ENCODE peak calls at places on chromosomes 6 and 20, in nine cellular contexts. One of them, this sample, is unnamed.

GRCh38 chr6:25366785-25367657 is 87.8 kb downstream of the CARMIL1 start:
- DNase-seq in transverse colon: no peak
- DNase-seq in esophagus muscularis mucosa: peak; percentile 68
- DNase-seq in sigmoid colon: no peak
- DNase-seq in tibial nerve: no peak
- DNase-seq in stomach: no peak
- DNase-seq in A549: no peak
- DNase-seq in HepG2: no peak
- DNase-seq in ovary: no peak
- DNase-seq in this sample: no peak

GRCh38 chr6:2240961-2241360 is 4.4 kb downstream of the GMDS start:
- DNase-seq in A549: no peak
- DNase-seq in ovary: no peak
- DNase-seq in tibial nerve: no peak
- DNase-seq in esophagus muscularis mucosa: peak; percentile 53
- DNase-seq in stomach: no peak
- DNase-seq in HepG2: no peak
- DNase-seq in sigmoid colon: no peak
- DNase-seq in transverse colon: no peak
- DNase-seq in this sample: no peak

GRCh38 chr6:142605922-142606321 is 304.1 kb downstream of the ADGRG6 start:
- DNase-seq in ovary: no peak
- DNase-seq in esophagus muscularis mucosa: no peak
- DNase-seq in tibial nerve: no peak
- DNase-seq in stomach: no peak
- DNase-seq in HepG2: no peak
- DNase-seq in A549: no peak
- DNase-seq in transverse colon: no peak
- DNase-seq in sigmoid colon: no peak
- DNase-seq in this sample: no peak

GRCh38 chr20:1469306-1469905 is 2.8 kb upstream of the NSFL1C start:
- DNase-seq in HepG2: no peak
- DNase-seq in tibial nerve: no peak
- DNase-seq in stomach: no peak
- DNase-seq in ovary: no peak
- DNase-seq in transverse colon: no peak
- DNase-seq in A549: peak; percentile 51
- DNase-seq in esophagus muscularis mucosa: peak; percentile 24
- DNase-seq in sigmoid colon: no peak
- DNase-seq in this sample: no peak

GRCh38 chr6:15290067-15290641 is 44.3 kb downstream of the JARID2 start:
- DNase-seq in ovary: no peak
- DNase-seq in stomach: no peak
- DNase-seq in sigmoid colon: no peak
- DNase-seq in esophagus muscularis mucosa: no peak
- DNase-seq in A549: no peak
- DNase-seq in transverse colon: no peak
- DNase-seq in HepG2: no peak
- DNase-seq in tibial nerve: no peak
- DNase-seq in this sample: no peak

GRCh38 chr20:39462436-39462835 is 500.3 kb downstream of the DHX35 start:
- DNase-seq in stomach: no peak
- DNase-seq in tibial nerve: no peak
- DNase-seq in A549: no peak
- DNase-seq in ovary: no peak
- DNase-seq in HepG2: no peak
- DNase-seq in esophagus muscularis mucosa: no peak
- DNase-seq in sigmoid colon: no peak
- DNase-seq in transverse colon: no peak
- DNase-seq in this sample: no peak

GRCh38 chr20:641516-641913 is 11.5 kb downstream of the SRXN1 start:
- DNase-seq in transverse colon: no peak
- DNase-seq in stomach: no peak
- DNase-seq in sigmoid colon: no peak
- DNase-seq in ovary: no peak
- DNase-seq in HepG2: peak; percentile 85
- DNase-seq in tibial nerve: no peak
- DNase-seq in A549: peak; percentile 86
- DNase-seq in esophagus muscularis mucosa: no peak
- DNase-seq in this sample: no peak

GRCh38 chr6:156787569-156788492 is 10.7 kb downstream of the ARID1B start:
- DNase-seq in tibial nerve: no peak
- DNase-seq in transverse colon: no peak
- DNase-seq in ovary: no peak
- DNase-seq in sigmoid colon: no peak
- DNase-seq in esophagus muscularis mucosa: no peak
- DNase-seq in stomach: no peak
- DNase-seq in HepG2: no peak
- DNase-seq in A549: no peak
- DNase-seq in this sample: no peak

GRCh38 chr6:156017838-156018237 is 562.2 kb upstream of the NOX3 start:
- DNase-seq in ovary: no peak
- DNase-seq in A549: no peak
- DNase-seq in sigmoid colon: no peak
- DNase-seq in transverse colon: no peak
- DNase-seq in esophagus muscularis mucosa: no peak
- DNase-seq in tibial nerve: no peak
- DNase-seq in stomach: no peak
- DNase-seq in HepG2: no peak
- DNase-seq in this sample: no peak

GRCh38 chr6:150567823-150568383 is 31.8 kb upstream of the PLEKHG1 start:
- DNase-seq in tibial nerve: no peak
- DNase-seq in A549: no peak
- DNase-seq in ovary: no peak
- DNase-seq in transverse colon: no peak
- DNase-seq in HepG2: no peak
- DNase-seq in esophagus muscularis mucosa: no peak
- DNase-seq in sigmoid colon: no peak
- DNase-seq in stomach: no peak
- DNase-seq in this sample: no peak

GRCh38 chr6:163341224-163341623 is 73.3 kb upstream of the QKI start:
- DNase-seq in esophagus muscularis mucosa: no peak
- DNase-seq in transverse colon: no peak
- DNase-seq in ovary: no peak
- DNase-seq in sigmoid colon: no peak
- DNase-seq in stomach: no peak
- DNase-seq in tibial nerve: no peak
- DNase-seq in A549: no peak
- DNase-seq in HepG2: no peak
- DNase-seq in this sample: no peak

GRCh38 chr20:61560361-61560853 is 308.3 kb downstream of the CDH4 start:
- DNase-seq in ovary: no peak
- DNase-seq in A549: no peak
- DNase-seq in HepG2: no peak
- DNase-seq in esophagus muscularis mucosa: no peak
- DNase-seq in transverse colon: peak; percentile 11
- DNase-seq in sigmoid colon: no peak
- DNase-seq in tibial nerve: no peak
- DNase-seq in stomach: no peak
- DNase-seq in this sample: peak; percentile 49

GRCh38 chr20:35497780-35498189 is 31.7 kb downstream of the C20orf173 start:
- DNase-seq in sigmoid colon: peak; percentile 94
- DNase-seq in ovary: peak; percentile 80
- DNase-seq in tibial nerve: peak; percentile 46
- DNase-seq in HepG2: no peak
- DNase-seq in esophagus muscularis mucosa: peak; percentile 93
- DNase-seq in stomach: no peak
- DNase-seq in transverse colon: peak; percentile 23
- DNase-seq in A549: no peak
- DNase-seq in this sample: no peak

GRCh38 chr20:32777177-32777956 is 15.2 kb downstream of the DNMT3B start:
- DNase-seq in tibial nerve: no peak
- DNase-seq in sigmoid colon: no peak
- DNase-seq in stomach: peak; percentile 77
- DNase-seq in A549: no peak
- DNase-seq in ovary: no peak
- DNase-seq in transverse colon: no peak
- DNase-seq in esophagus muscularis mucosa: no peak
- DNase-seq in HepG2: peak; percentile 56
- DNase-seq in this sample: no peak

GRCh38 chr20:33373735-33374605 is 27.3 kb downstream of the CDK5RAP1 start:
- DNase-seq in ovary: no peak
- DNase-seq in esophagus muscularis mucosa: no peak
- DNase-seq in A549: peak; percentile 93
- DNase-seq in stomach: no peak
- DNase-seq in sigmoid colon: no peak
- DNase-seq in transverse colon: no peak
- DNase-seq in tibial nerve: no peak
- DNase-seq in HepG2: peak; percentile 99
- DNase-seq in this sample: no peak

DNA sequence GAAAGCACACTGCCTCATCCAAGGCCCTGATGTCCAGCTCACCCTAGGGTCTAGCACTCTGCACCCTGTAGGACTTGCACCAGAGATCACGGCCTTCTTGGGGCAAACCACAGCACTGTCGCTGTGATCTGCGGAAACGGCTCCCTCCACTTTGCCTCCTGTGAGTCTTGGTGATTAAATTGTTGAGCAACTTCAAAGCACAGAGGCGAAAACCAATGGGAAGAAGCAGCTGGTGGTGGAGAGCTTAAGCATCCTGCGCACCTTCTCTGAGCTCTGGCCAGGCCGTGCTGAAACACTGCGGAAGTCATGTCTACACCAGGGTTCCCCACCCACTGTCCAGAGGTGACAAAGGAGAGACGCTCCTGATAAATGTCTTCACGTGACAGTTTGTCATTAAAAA is 3.2 kb downstream of the RAMACL start:
- DNase-seq in A549: no peak
- DNase-seq in transverse colon: no peak
- DNase-seq in HepG2: no peak
- DNase-seq in sigmoid colon: no peak
- DNase-seq in esophagus muscularis mucosa: no peak
- DNase-seq in tibial nerve: no peak
- DNase-seq in stomach: no peak
- DNase-seq in ovary: no peak
- DNase-seq in this sample: no peak
- TF ChIP-seq EP300 in A549: no peak
- TF ChIP-seq EP300 in transverse colon: no peak
- TF ChIP-seq EP300 in HepG2: no peak
- TF ChIP-seq EP300 in sigmoid colon: no peak
- TF ChIP-seq EP300 in esophagus muscularis mucosa: no peak
- TF ChIP-seq EP300 in tibial nerve: no peak
- TF ChIP-seq EP300 in stomach: no peak
- TF ChIP-seq EP300 in ovary: no peak
- TF ChIP-seq EP300 in this sample: no peak

GRCh38 chr6:6505111-6505510 is 83.4 kb upstream of the LY86 start:
- DNase-seq in transverse colon: no peak
- DNase-seq in stomach: no peak
- DNase-seq in ovary: no peak
- DNase-seq in tibial nerve: no peak
- DNase-seq in HepG2: no peak
- DNase-seq in esophagus muscularis mucosa: peak; percentile 66
- DNase-seq in sigmoid colon: no peak
- DNase-seq in A549: no peak
- DNase-seq in this sample: no peak
- TF ChIP-seq CTCF in transverse colon: no peak
- TF ChIP-seq CTCF in stomach: no peak
- TF ChIP-seq CTCF in ovary: no peak
- TF ChIP-seq CTCF in tibial nerve: no peak
- TF ChIP-seq CTCF in HepG2: no peak
- TF ChIP-seq CTCF in esophagus muscularis mucosa: no peak
- TF ChIP-seq CTCF in sigmoid colon: no peak
- TF ChIP-seq CTCF in A549: no peak
- TF ChIP-seq CTCF in this sample: no peak

GRCh38 chr6:96784650-96785049 is 52.6 kb downstream of the GPR63 start:
- DNase-seq in tibial nerve: no peak
- DNase-seq in HepG2: no peak
- DNase-seq in ovary: no peak
- DNase-seq in sigmoid colon: no peak
- DNase-seq in stomach: no peak
- DNase-seq in A549: no peak
- DNase-seq in transverse colon: no peak
- DNase-seq in esophagus muscularis mucosa: no peak
- DNase-seq in this sample: no peak

GRCh38 chr6:96792791-96793190 is 44.5 kb downstream of the GPR63 start:
- DNase-seq in transverse colon: no peak
- DNase-seq in stomach: no peak
- DNase-seq in esophagus muscularis mucosa: no peak
- DNase-seq in tibial nerve: no peak
- DNase-seq in sigmoid colon: no peak
- DNase-seq in ovary: no peak
- DNase-seq in HepG2: no peak
- DNase-seq in A549: no peak
- DNase-seq in this sample: no peak

GRCh38 chr6:96783307-96783706 is 54.0 kb downstream of the GPR63 start:
- DNase-seq in esophagus muscularis mucosa: no peak
- DNase-seq in stomach: no peak
- DNase-seq in sigmoid colon: no peak
- DNase-seq in tibial nerve: no peak
- DNase-seq in A549: no peak
- DNase-seq in HepG2: no peak
- DNase-seq in transverse colon: no peak
- DNase-seq in ovary: no peak
- DNase-seq in this sample: no peak

GRCh38 chr6:96789871-96790270 is 47.4 kb downstream of the GPR63 start:
- DNase-seq in tibial nerve: no peak
- DNase-seq in transverse colon: no peak
- DNase-seq in sigmoid colon: no peak
- DNase-seq in stomach: no peak
- DNase-seq in A549: no peak
- DNase-seq in esophagus muscularis mucosa: no peak
- DNase-seq in ovary: no peak
- DNase-seq in HepG2: no peak
- DNase-seq in this sample: no peak

GRCh38 chr6:96787846-96788580 is 49.3 kb downstream of the GPR63 start:
- DNase-seq in sigmoid colon: no peak
- DNase-seq in A549: no peak
- DNase-seq in HepG2: no peak
- DNase-seq in stomach: no peak
- DNase-seq in ovary: no peak
- DNase-seq in transverse colon: no peak
- DNase-seq in esophagus muscularis mucosa: no peak
- DNase-seq in tibial nerve: no peak
- DNase-seq in this sample: no peak
- H3K27ac ChIP-seq in sigmoid colon: no peak overlapping the region
- H3K27ac ChIP-seq in A549: no peak overlapping the region
- H3K27ac ChIP-seq in HepG2: no peak overlapping the region
- H3K27ac ChIP-seq in stomach: no peak overlapping the region
- H3K27ac ChIP-seq in ovary: no peak overlapping the region
- H3K27ac ChIP-seq in transverse colon: no peak overlapping the region
- H3K27ac ChIP-seq in esophagus muscularis mucosa: no peak overlapping the region
- H3K27ac ChIP-seq in tibial nerve: no peak overlapping the region
- H3K27ac ChIP-seq in this sample: no peak overlapping the region

DNA sequence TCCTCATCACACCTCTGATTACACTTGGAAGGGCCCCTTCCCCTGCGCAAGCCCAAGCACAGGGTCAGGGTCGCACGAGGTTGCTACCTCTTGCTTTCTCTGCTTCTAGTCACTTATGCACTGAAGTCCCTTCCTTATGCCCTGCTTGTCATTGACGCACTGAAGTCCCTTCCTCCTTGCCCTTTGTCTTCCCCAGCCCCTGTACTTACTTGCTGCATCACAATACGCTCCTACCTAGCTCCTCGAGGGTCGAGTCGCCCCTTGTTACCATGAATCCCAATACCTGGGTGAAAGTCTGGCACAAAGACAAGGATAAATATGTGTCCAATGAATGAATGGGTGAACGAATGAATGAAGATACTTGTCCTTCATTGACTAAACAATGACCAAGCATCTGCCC is 75.9 kb downstream of the LYRM4 start:
- DNase-seq in ovary: no peak
- DNase-seq in transverse colon: no peak
- DNase-seq in HepG2: no peak
- DNase-seq in tibial nerve: no peak
- DNase-seq in esophagus muscularis mucosa: no peak
- DNase-seq in A549: no peak
- DNase-seq in stomach: no peak
- DNase-seq in sigmoid colon: no peak
- DNase-seq in this sample: no peak
- TF ChIP-seq EP300 in ovary: no peak
- TF ChIP-seq EP300 in transverse colon: no peak
- TF ChIP-seq EP300 in HepG2: no peak
- TF ChIP-seq EP300 in tibial nerve: no peak
- TF ChIP-seq EP300 in esophagus muscularis mucosa: no peak
- TF ChIP-seq EP300 in A549: no peak
- TF ChIP-seq EP300 in stomach: no peak
- TF ChIP-seq EP300 in sigmoid colon: no peak
- TF ChIP-seq EP300 in this sample: no peak

This sample was measured in upper lobe of left lung.